ENCODE peak calls at places on chromosomes 3 and 15, in five cellular contexts. C is fibroblast of gingiva, V is suprapubic skin, W is anterior cingulate cortex, Q is HS-27A. A is an unnamed sample.

GRCh38 chr3:71713041-71713440 is 12.2 kb downstream of the EIF4E3 start:
- DNase-seq in C (no peak), V (no peak), W (no peak), Q (no peak), A (no peak)

GRCh38 chr3:114319453-114319852 is 25.6 kb downstream of the TIGIT start:
- DNase-seq in C (peak), V (no peak), W (no peak), Q (peak), A (peak)

GRCh38 chr15:62506217-62506805 is 341.2 kb upstream of the C2CD4B start:
- DNase-seq in C (peak), V (no peak), W (no peak), Q (peak), A (peak)

GRCh38 chr3:193499152-193499551 is 55.5 kb downstream of the ATP13A4 start:
- DNase-seq in C (no peak), V (no peak), W (no peak), Q (no peak), A (no peak)

GRCh38 chr3:24086597-24087369 is 141.7 kb downstream of the NR1D2 start:
- DNase-seq in C (peak), V (no peak), W (no peak), Q (no peak), A (no peak)

GRCh38 chr3:45560270-45561020 is 34.1 kb upstream of the LIMD1 start:
- DNase-seq in C (peak), V (peak), W (peak), Q (no peak), A (no peak)

GRCh38 chr3:146912233-146913015 is 307.3 kb upstream of the PLSCR5 start:
- DNase-seq in C (peak), V (no peak), W (no peak), Q (no peak), A (no peak)

GRCh38 chr3:5694267-5694666 is 506.8 kb downstream of the EDEM1 start:
- DNase-seq in C (no peak), V (no peak), W (no peak), Q (no peak), A (no peak)

GRCh38 chr3:188760408-188760807 is 411.4 kb upstream of the TPRG1 start:
- DNase-seq in C (peak), V (no peak), W (no peak), Q (no peak), A (no peak)

GRCh38 chr3:16297991-16298885 is 33.2 kb downstream of the OXNAD1 start:
- DNase-seq in C (no peak), V (no peak), W (no peak), Q (no peak), A (no peak)

A was measured in AG04449.